ENCODE peak calls at places on chromosomes 12 and 14, in eight cellular contexts. P, R, M, U, Y, B, C and X are unnamed samples.

GRCh38 chr12:104828015-104828414 is 130.1 kb downstream of the SLC41A2 start:
- DNase-seq in U (no peak), P (no peak), R (no peak), B (no peak), Y (no peak), M (peak; percentile 50), C (no peak), X (no peak)

GRCh38 chr12:123916729-123917128 is 55.9 kb downstream of the CCDC92 start:
- DNase-seq in Y (no peak), C (no peak), R (peak; percentile 48), M (no peak), U (no peak), B (no peak), P (no peak), X (no peak)

GRCh38 chr14:37588956-37589737 is 5.9 kb downstream of the FOXA1 start:
- DNase-seq in R (no peak), B (peak; percentile 61), C (no peak), P (no peak), Y (no peak), M (no peak), U (peak; percentile 42), X (no peak)

GRCh38 chr14:69459122-69459521 is 25.4 kb upstream of the PLEKHD1 start:
- DNase-seq in B (no peak), P (no peak), C (no peak), R (no peak), M (no peak), U (no peak), Y (no peak), X (no peak)

GRCh38 chr12:104520242-104520900 is 63.6 kb downstream of the CHST11 start:
- DNase-seq in R (no peak), C (no peak), U (no peak), Y (no peak), P (no peak), B (no peak), M (no peak), X (no peak)

GRCh38 chr14:23469906-23470403 is 452 bp downstream of the NGDN start:
- DNase-seq in B (no peak), U (no peak), M (no peak), R (peak; percentile 14), C (no peak), P (peak; percentile 19), Y (no peak), X (no peak)

GRCh38 chr12:118986043-118986442 is 4.7 kb downstream of the SRRM4 start:
- DNase-seq in R (no peak), M (no peak), Y (no peak), B (peak; percentile 68), C (no peak), P (no peak), U (no peak), X (no peak)

GRCh38 chr12:31491819-31492598 is 98.9 kb downstream of the DENND5B start:
- DNase-seq in B (no peak), C (no peak), Y (no peak), R (peak; percentile 94), U (no peak), M (no peak), P (peak; percentile 39), X (peak; percentile 41)

GRCh38 chr12:3417937-3418336 is 73.1 kb upstream of the PRMT8 start:
- DNase-seq in M (no peak), P (no peak), Y (no peak), U (no peak), B (no peak), R (no peak), C (no peak), X (no peak)

GRCh38 chr12:113240395-113240794 is 19.1 kb downstream of the TPCN1 start:
- DNase-seq in U (no peak), Y (no peak), C (no peak), P (no peak), M (no peak), R (no peak), B (no peak), X (no peak)

GRCh38 chr14:69657961-69658360 is 46.6 kb downstream of the SUSD6 start:
- DNase-seq in C (peak; percentile 61), Y (no peak), M (no peak), P (peak; percentile 77), R (peak; percentile 78), B (peak; percentile 77), U (peak; percentile 72), X (no peak)

GRCh38 chr12:94550964-94551363 is 91.3 kb upstream of the CEP83 start:
- DNase-seq in R (no peak), B (no peak), C (no peak), P (no peak), Y (no peak), U (no peak), M (no peak), X (no peak)

GRCh38 chr14:93954900-93955891 is 21.2 kb downstream of the ASB2 start:
- DNase-seq in P (no peak), Y (no peak), U (no peak), C (no peak), M (no peak), R (no peak), B (no peak), X (peak; percentile 41)

GRCh38 chr14:105878125-105878524 is 351.7 kb downstream of the TMEM121 start:
- DNase-seq in M (peak; percentile 5), R (no peak), Y (peak; percentile 4), C (no peak), B (peak; percentile 7), P (no peak), U (no peak), X (peak; percentile 4)

GRCh38 chr12:62618948-62619347 is 152.3 kb downstream of the MON2 start:
- DNase-seq in B (no peak), C (no peak), M (no peak), R (no peak), P (no peak), Y (no peak), U (no peak), X (no peak)

GRCh38 chr14:42731480-42731879 is 1124.8 kb downstream of the LRFN5 start:
- DNase-seq in U (no peak), M (no peak), P (no peak), R (no peak), C (no peak), B (no peak), Y (no peak), X (no peak)

GRCh38 chr14:58107947-58108552 is 44.0 kb downstream of the ARMH4 start:
- DNase-seq in P (peak; percentile 72), U (peak; percentile 32), Y (no peak), B (peak; percentile 59), R (peak; percentile 64), M (no peak), C (no peak), X (peak; percentile 39)

GRCh38 chr12:49959570-49960473 is 1.9 kb upstream of the AQP5 start:
- DNase-seq in B (peak; percentile 86), R (peak; percentile 59), P (no peak), C (peak; percentile 77), U (no peak), Y (no peak), M (no peak), X (no peak)

GRCh38 chr14:67973415-67973814 is 153.8 kb downstream of the RAD51B start:
- DNase-seq in U (no peak), Y (no peak), P (no peak), C (no peak), B (no peak), R (no peak), M (no peak), X (no peak)

GRCh38 chr12:52495385-52495784 is 2.3 kb upstream of the KRT6A start:
- DNase-seq in U (no peak), Y (no peak), C (no peak), R (peak; percentile 22), B (peak; percentile 95), P (peak; percentile 59), M (no peak), X (no peak)

GRCh38 chr12:45981075-45981837 is 9.1 kb downstream of the SCAF11 start:
- DNase-seq in Y (no peak), P (no peak), U (no peak), C (no peak), R (no peak), M (no peak), B (no peak), X (no peak)

GRCh38 chr14:34833545-34834523 is 41.3 kb downstream of the BAZ1A start:
- DNase-seq in B (no peak), C (no peak), U (no peak), P (no peak), M (no peak), R (no peak), Y (no peak), X (no peak)

GRCh38 chr14:34837801-34838322 is 37.3 kb downstream of the BAZ1A start:
- DNase-seq in U (no peak), B (no peak), P (no peak), Y (no peak), R (no peak), M (no peak), C (no peak), X (no peak)

GRCh38 chr14:34835312-34835711 is 39.8 kb downstream of the BAZ1A start:
- DNase-seq in B (no peak), P (no peak), Y (no peak), U (no peak), C (no peak), R (no peak), M (no peak), X (no peak)
- H3K4me1 ChIP-seq in B (no peaks in the 10 kb centered on the region), P (no peaks in the 10 kb centered on the region), Y (no peaks in the 10 kb centered on the region), U (no peaks in the 10 kb centered on the region), C (no peaks in the 10 kb centered on the region), R (no peaks in the 10 kb centered on the region), M (no peaks in the 10 kb centered on the region), X (no peaks in the 10 kb centered on the region)

DNA sequence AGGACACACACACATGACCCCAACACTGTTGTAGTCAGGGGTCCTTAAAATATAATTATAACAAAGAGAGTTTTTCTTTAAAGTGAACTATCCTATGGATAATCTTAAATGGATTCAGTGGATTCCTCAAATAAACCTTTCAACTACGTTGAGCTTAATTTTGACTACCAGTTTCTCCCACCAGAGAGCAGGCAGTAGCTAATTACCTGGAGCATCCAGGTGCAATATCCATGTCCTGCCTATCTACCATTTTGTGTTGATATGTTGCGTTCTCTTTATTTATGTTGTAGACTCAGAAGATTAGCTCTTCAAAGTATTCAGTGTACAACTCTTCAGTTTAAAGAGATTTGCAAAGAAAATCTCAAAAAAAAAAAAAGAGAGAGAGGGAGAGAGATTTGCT is 127.2 kb upstream of the GZMB start:
- DNase-seq in Y (no peak), U (no peak), C (no peak), P (no peak), R (no peak), B (no peak), M (no peak), X (no peak)
- TF ChIP-seq CTCF in Y (no peak), U (no peak), C (no peak), P (no peak), R (no peak), B (peak; percentile 43), M (no peak), X (no peak)

DNA sequence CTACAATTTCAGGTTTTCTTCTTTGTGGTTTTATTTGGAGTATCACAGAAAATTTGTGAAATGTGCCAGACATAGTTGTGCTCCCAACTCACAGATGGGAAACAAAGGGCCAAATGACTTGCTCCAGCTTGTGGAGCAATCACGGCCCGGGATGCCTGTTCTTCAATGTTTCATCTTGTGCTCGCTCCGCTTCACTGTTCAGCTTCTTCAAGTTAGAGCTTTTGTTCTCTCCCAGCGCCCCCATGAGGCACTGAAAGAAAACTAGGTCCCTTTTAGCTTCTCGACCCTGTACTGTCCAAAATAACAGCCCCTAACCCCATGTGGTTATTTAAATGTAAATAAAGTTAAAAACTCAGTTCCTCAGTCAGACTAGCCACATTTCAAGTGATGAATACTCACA is 187.9 kb upstream of the STXBP6 start:
- DNase-seq in C (no peak), Y (no peak), M (no peak), U (peak; percentile 28), P (peak; percentile 49), B (peak; percentile 80), R (peak; percentile 1), X (no peak)
- H3K4me1 ChIP-seq in C (no peaks in the 10 kb centered on the region), Y (no peaks in the 10 kb centered on the region), M (no peaks in the 10 kb centered on the region), U (no peaks in the 10 kb centered on the region), P (no peaks in the 10 kb centered on the region), B (no peaks in the 10 kb centered on the region), R (no peaks in the 10 kb centered on the region), X (no peaks in the 10 kb centered on the region)

GRCh38 chr12:57347284-57347683 is 83.6 kb downstream of the R3HDM2 start:
- DNase-seq in B (no peak), C (no peak), R (no peak), P (no peak), M (no peak), U (no peak), Y (no peak), X (no peak)
- TF ChIP-seq CTCF in B (no peak), C (no peak), R (no peak), P (no peak), M (no peak), U (no peak), Y (no peak), X (no peak)